ENCODE peak calls at places on chromosomes 3 and 15, in seven cellular contexts. One of them, this sample, is unnamed.

GRCh38 chr3:69659180-69659915 is 79.9 kb upstream of the MITF start:
- DNase-seq in GM23248: no peak
- DNase-seq in DMS153: no peak
- DNase-seq in NAMALWA: no peak
- DNase-seq in AG09319: no peak
- DNase-seq in stimulated activated naive CD8-positive, alpha-beta T cell treated with anti-CD3 and anti-CD28 coated beads, Interleukin-15, amount 100 ng/mL, for 72 hours: no peak
- DNase-seq in NCI-H1105: no peak
- DNase-seq in this sample: no peak

GRCh38 chr3:171829841-171830559 is 13.1 kb upstream of the TMEM212 start:
- DNase-seq in GM23248: peak
- DNase-seq in NAMALWA: peak
- DNase-seq in DMS153: peak
- DNase-seq in AG09319: no peak
- DNase-seq in NCI-H1105: peak
- DNase-seq in stimulated activated naive CD8-positive, alpha-beta T cell treated with anti-CD3 and anti-CD28 coated beads, Interleukin-15, amount 100 ng/mL, for 72 hours: no peak
- DNase-seq in this sample: peak

GRCh38 chr3:175150812-175151411 is 291.8 kb downstream of the NAALADL2 start:
- DNase-seq in stimulated activated naive CD8-positive, alpha-beta T cell treated with anti-CD3 and anti-CD28 coated beads, Interleukin-15, amount 100 ng/mL, for 72 hours: no peak
- DNase-seq in GM23248: no peak
- DNase-seq in NAMALWA: peak
- DNase-seq in AG09319: no peak
- DNase-seq in DMS153: peak
- DNase-seq in NCI-H1105: peak
- DNase-seq in this sample: peak

GRCh38 chr15:47471020-47471419 is 246.3 kb upstream of the SEMA6D start:
- DNase-seq in NCI-H1105: no peak
- DNase-seq in stimulated activated naive CD8-positive, alpha-beta T cell treated with anti-CD3 and anti-CD28 coated beads, Interleukin-15, amount 100 ng/mL, for 72 hours: no peak
- DNase-seq in DMS153: no peak
- DNase-seq in GM23248: peak
- DNase-seq in AG09319: no peak
- DNase-seq in NAMALWA: no peak
- DNase-seq in this sample: no peak

GRCh38 chr3:106609666-106610301 is 741.0 kb upstream of the CBLB start:
- DNase-seq in DMS153: peak
- DNase-seq in GM23248: peak
- DNase-seq in NAMALWA: peak
- DNase-seq in NCI-H1105: peak
- DNase-seq in stimulated activated naive CD8-positive, alpha-beta T cell treated with anti-CD3 and anti-CD28 coated beads, Interleukin-15, amount 100 ng/mL, for 72 hours: peak
- DNase-seq in AG09319: peak
- DNase-seq in this sample: peak

GRCh38 chr3:182683335-182684257 is 109.7 kb upstream of the ATP11B start:
- DNase-seq in AG09319: peak
- DNase-seq in DMS153: peak
- DNase-seq in NAMALWA: peak
- DNase-seq in NCI-H1105: peak
- DNase-seq in GM23248: peak
- DNase-seq in stimulated activated naive CD8-positive, alpha-beta T cell treated with anti-CD3 and anti-CD28 coated beads, Interleukin-15, amount 100 ng/mL, for 72 hours: peak
- DNase-seq in this sample: peak

GRCh38 chr15:69609176-69609575 is 156.6 kb downstream of the RPLP1 start:
- DNase-seq in NAMALWA: no peak
- DNase-seq in NCI-H1105: no peak
- DNase-seq in AG09319: no peak
- DNase-seq in stimulated activated naive CD8-positive, alpha-beta T cell treated with anti-CD3 and anti-CD28 coated beads, Interleukin-15, amount 100 ng/mL, for 72 hours: no peak
- DNase-seq in GM23248: peak
- DNase-seq in DMS153: no peak
- DNase-seq in this sample: no peak

GRCh38 chr3:188673509-188674239 is 498.1 kb upstream of the TPRG1 start:
- DNase-seq in stimulated activated naive CD8-positive, alpha-beta T cell treated with anti-CD3 and anti-CD28 coated beads, Interleukin-15, amount 100 ng/mL, for 72 hours: no peak
- DNase-seq in NCI-H1105: no peak
- DNase-seq in GM23248: peak
- DNase-seq in NAMALWA: no peak
- DNase-seq in DMS153: no peak
- DNase-seq in AG09319: peak
- DNase-seq in this sample: no peak

GRCh38 chr15:56358604-56359003 is 6.6 kb upstream of the TEX9 start:
- DNase-seq in DMS153: no peak
- DNase-seq in NAMALWA: no peak
- DNase-seq in NCI-H1105: no peak
- DNase-seq in stimulated activated naive CD8-positive, alpha-beta T cell treated with anti-CD3 and anti-CD28 coated beads, Interleukin-15, amount 100 ng/mL, for 72 hours: no peak
- DNase-seq in AG09319: no peak
- DNase-seq in GM23248: no peak
- DNase-seq in this sample: no peak

GRCh38 chr3:148255981-148256969 is 441.4 kb upstream of the AGTR1 start:
- DNase-seq in DMS153: no peak
- DNase-seq in NAMALWA: no peak
- DNase-seq in NCI-H1105: no peak
- DNase-seq in AG09319: no peak
- DNase-seq in GM23248: no peak
- DNase-seq in stimulated activated naive CD8-positive, alpha-beta T cell treated with anti-CD3 and anti-CD28 coated beads, Interleukin-15, amount 100 ng/mL, for 72 hours: no peak
- DNase-seq in this sample: no peak

GRCh38 chr3:120093119-120093922 is 926 bp downstream of the GSK3B start:
- DNase-seq in NAMALWA: peak
- DNase-seq in DMS153: no peak
- DNase-seq in NCI-H1105: no peak
- DNase-seq in AG09319: peak
- DNase-seq in GM23248: peak
- DNase-seq in stimulated activated naive CD8-positive, alpha-beta T cell treated with anti-CD3 and anti-CD28 coated beads, Interleukin-15, amount 100 ng/mL, for 72 hours: peak
- DNase-seq in this sample: no peak

GRCh38 chr3:39317571-39318169 is 11.8 kb upstream of the CCR8 start:
- DNase-seq in NCI-H1105: no peak
- DNase-seq in AG09319: no peak
- DNase-seq in DMS153: no peak
- DNase-seq in NAMALWA: no peak
- DNase-seq in GM23248: no peak
- DNase-seq in stimulated activated naive CD8-positive, alpha-beta T cell treated with anti-CD3 and anti-CD28 coated beads, Interleukin-15, amount 100 ng/mL, for 72 hours: no peak
- DNase-seq in this sample: no peak

GRCh38 chr15:38671675-38672141 is 107.1 kb upstream of the RASGRP1 start:
- DNase-seq in stimulated activated naive CD8-positive, alpha-beta T cell treated with anti-CD3 and anti-CD28 coated beads, Interleukin-15, amount 100 ng/mL, for 72 hours: peak
- DNase-seq in DMS153: no peak
- DNase-seq in AG09319: no peak
- DNase-seq in GM23248: peak
- DNase-seq in NCI-H1105: no peak
- DNase-seq in NAMALWA: peak
- DNase-seq in this sample: no peak

GRCh38 chr15:88908697-88909621 is 4.2 kb downstream of the MFGE8 start:
- DNase-seq in DMS153: no peak
- DNase-seq in NCI-H1105: no peak
- DNase-seq in AG09319: no peak
- DNase-seq in stimulated activated naive CD8-positive, alpha-beta T cell treated with anti-CD3 and anti-CD28 coated beads, Interleukin-15, amount 100 ng/mL, for 72 hours: no peak
- DNase-seq in NAMALWA: no peak
- DNase-seq in GM23248: no peak
- DNase-seq in this sample: no peak

GRCh38 chr15:90030376-90030775 is 29.3 kb downstream of the ZNF710 start:
- DNase-seq in GM23248: no peak
- DNase-seq in NCI-H1105: no peak
- DNase-seq in AG09319: no peak
- DNase-seq in NAMALWA: no peak
- DNase-seq in stimulated activated naive CD8-positive, alpha-beta T cell treated with anti-CD3 and anti-CD28 coated beads, Interleukin-15, amount 100 ng/mL, for 72 hours: no peak
- DNase-seq in DMS153: no peak
- DNase-seq in this sample: no peak

GRCh38 chr3:30227571-30228301 is 378.7 kb upstream of the TGFBR2 start:
- DNase-seq in GM23248: peak
- DNase-seq in DMS153: no peak
- DNase-seq in AG09319: peak
- DNase-seq in NCI-H1105: no peak
- DNase-seq in stimulated activated naive CD8-positive, alpha-beta T cell treated with anti-CD3 and anti-CD28 coated beads, Interleukin-15, amount 100 ng/mL, for 72 hours: no peak
- DNase-seq in NAMALWA: no peak
- DNase-seq in this sample: no peak

This sample was measured in NCI-H2107.